ENCODE peak calls at places on chromosomes 13 and 19, in five cellular contexts. U, S, M, G and Q are unnamed samples.

GRCh38 chr13:48826039-48826438 is 149.7 kb upstream of the FNDC3A start:
- DNase-seq in G (no peak), M (no peak), S (no peak), U (no peak), Q (no peak)

GRCh38 chr19:582497-583197 is 7.0 kb upstream of the HCN2 start:
- DNase-seq in S (no peak), U (no peak), M (no peak), G (no peak), Q (no peak)

GRCh38 chr19:6261883-6262282 is 17.9 kb downstream of the MLLT1 start:
- DNase-seq in S (no peak), M (no peak), G (no peak), U (no peak), Q (no peak)

GRCh38 chr19:36254848-36255247 is 39.9 kb downstream of the ZNF146 start:
- DNase-seq in M (no peak), U (no peak), G (no peak), S (no peak), Q (no peak)

GRCh38 chr19:6777434-6777833 is 4.9 kb downstream of the VAV1 start:
- DNase-seq in S (no peak), G (no peak), M (no peak), U (no peak), Q (no peak)

GRCh38 chr19:38023661-38024574 is 116.9 kb downstream of the SIPA1L3 start:
- DNase-seq in U (no peak), M (no peak), G (no peak), S (no peak), Q (no peak)

GRCh38 chr13:112892759-112893569 is 76.0 kb upstream of the MCF2L start:
- DNase-seq in S (peak; percentile 78), M (peak; percentile 46), G (no peak), U (no peak), Q (no peak)

GRCh38 chr13:98265669-98266551 is 88.8 kb upstream of the RNF113B start:
- DNase-seq in S (peak; percentile 78), G (no peak), M (no peak), U (no peak), Q (peak; percentile 65)

GRCh38 chr19:42207767-42208259 is 9.7 kb downstream of the DEDD2 start:
- DNase-seq in M (no peak), U (no peak), S (no peak), G (peak; percentile 69), Q (no peak)

GRCh38 chr13:113796948-113797676 is 38.1 kb downstream of the TMEM255B start:
- DNase-seq in U (no peak), G (no peak), M (no peak), S (peak; percentile 50), Q (no peak)

GRCh38 chr13:99566125-99567083 is 65.1 kb downstream of the TM9SF2 start:
- DNase-seq in M (no peak), S (peak; percentile 57), G (no peak), U (no peak), Q (no peak)

GRCh38 chr13:113077566-113077952 is 28.0 kb upstream of the F7 start:
- DNase-seq in U (no peak), G (no peak), S (peak; percentile 31), M (no peak), Q (no peak)

GRCh38 chr13:111394211-111394922 is 73.9 kb downstream of the TEX29 start:
- DNase-seq in M (no peak), S (no peak), G (no peak), U (no peak), Q (no peak)

GRCh38 chr13:53201454-53202225 is 173.0 kb downstream of the OLFM4 start:
- DNase-seq in S (peak; percentile 80), U (no peak), G (no peak), M (peak; percentile 77), Q (no peak)

GRCh38 chr13:99743079-99743478 is 228.5 kb downstream of the ZIC5 start:
- DNase-seq in G (no peak), S (no peak), U (no peak), M (peak; percentile 75), Q (no peak)

GRCh38 chr13:59734393-59734792 is 429.3 kb downstream of the DIAPH3 start:
- DNase-seq in M (peak; percentile 44), S (no peak), G (no peak), U (no peak), Q (no peak)

GRCh38 chr19:38684078-38684861 is 36.8 kb downstream of the ACTN4 start:
- DNase-seq in S (no peak), U (peak; percentile 49), M (no peak), G (peak; percentile 88), Q (peak; percentile 38)

GRCh38 chr13:75480691-75481175 is 1.2 kb downstream of the TBC1D4 start:
- DNase-seq in G (peak; percentile 87), S (peak; percentile 81), U (peak; percentile 1), M (peak; percentile 65), Q (peak; percentile 69)

GRCh38 chr13:99357149-99357596 is 50.0 kb upstream of the GPR183 start:
- DNase-seq in G (peak; percentile 48), M (no peak), S (no peak), U (peak; percentile 41), Q (no peak)

GRCh38 chr13:25046985-25047660 is 48.8 kb upstream of the PABPC3 start:
- DNase-seq in G (no peak), S (no peak), M (peak; percentile 83), U (no peak), Q (no peak)

GRCh38 chr13:66577358-66577757 is 652.8 kb downstream of the PCDH9 start:
- DNase-seq in S (no peak), U (no peak), G (no peak), M (no peak), Q (no peak)
- H3K36me3 ChIP-seq in S (no peaks in the 10 kb centered on the region), U (no peaks in the 10 kb centered on the region), G (no peaks in the 10 kb centered on the region), M (no peaks in the 10 kb centered on the region), Q (no peaks in the 10 kb centered on the region)

DNA sequence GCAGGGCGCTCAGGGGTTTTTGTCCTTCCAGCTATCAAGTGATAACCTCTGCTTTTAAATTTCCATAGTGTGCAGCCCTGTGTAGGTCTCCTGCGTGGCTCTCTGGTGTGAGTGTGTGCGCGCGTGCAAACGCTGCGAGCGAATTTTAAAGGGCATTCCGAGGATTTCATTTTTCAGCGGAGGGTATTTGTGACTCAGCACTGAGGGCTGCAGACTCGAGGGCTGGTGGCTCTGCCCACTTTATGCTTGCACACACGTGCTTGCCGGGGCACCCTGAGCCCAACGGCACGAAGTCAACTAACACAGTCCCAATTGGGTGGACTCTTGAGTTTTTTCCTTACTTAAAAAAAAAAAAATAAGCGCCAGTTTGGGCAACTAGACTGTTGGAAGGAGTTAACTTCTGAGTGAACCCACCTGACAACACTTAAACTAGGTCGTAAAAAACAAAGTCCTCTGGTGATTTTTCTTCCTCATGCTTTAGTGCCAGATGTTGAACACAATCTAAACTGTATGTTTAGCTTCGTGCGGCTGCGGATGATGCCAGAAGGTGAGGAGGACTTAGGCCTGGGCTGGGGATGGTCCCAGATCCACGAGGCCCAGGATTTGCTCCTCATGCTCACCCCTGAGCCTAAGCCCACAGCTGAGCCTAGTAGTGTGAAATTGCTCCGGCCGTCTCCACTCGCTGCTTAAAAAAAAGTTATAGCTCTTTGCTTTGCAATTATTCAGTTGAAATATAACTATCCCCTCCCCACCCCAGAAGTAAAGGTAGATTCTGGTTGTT is 2.1 kb downstream of the FGF9 start:
- DNase-seq in M (peak; percentile 20), S (no peak), U (no peak), G (no peak), Q (no peak)
- H3K4me1 ChIP-seq in M (peaks cover 29% of the 10 kb centered on the region), S (no peaks in the 10 kb centered on the region), U (peaks cover 38% of the 10 kb centered on the region), G (no peaks in the 10 kb centered on the region), Q (no peaks in the 10 kb centered on the region)

DNA sequence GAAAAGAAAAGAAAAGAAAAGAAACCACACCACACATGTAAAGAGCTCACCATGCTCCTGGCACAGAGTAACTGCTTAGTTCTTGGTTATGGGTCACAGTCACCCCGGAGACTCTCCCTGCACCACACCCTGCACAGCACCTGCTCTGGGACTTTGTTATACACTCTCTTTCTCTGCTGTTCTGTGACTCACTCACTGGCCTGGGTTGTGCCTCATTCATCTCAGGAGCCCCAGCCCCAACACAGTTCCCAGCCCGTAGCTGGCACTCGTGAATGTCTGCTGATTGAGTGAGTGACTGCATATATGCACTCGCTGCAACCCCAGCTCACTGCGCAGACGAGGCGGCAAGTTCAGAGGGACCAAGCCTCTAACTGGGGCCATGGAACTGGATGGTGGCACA is 22.9 kb upstream of the ZNF507 start:
- DNase-seq in G (peak; percentile 46), S (no peak), U (no peak), M (no peak), Q (peak; percentile 24)
- H3K9me3 ChIP-seq in G (no peaks in the 10 kb centered on the region), S (no peaks in the 10 kb centered on the region), U (no peaks in the 10 kb centered on the region), M (no peaks in the 10 kb centered on the region), Q (no peaks in the 10 kb centered on the region)

GRCh38 chr19:16421982-16422381 is 49.8 kb downstream of the EPS15L1 start:
- DNase-seq in U (no peak), S (no peak), M (no peak), G (no peak), Q (no peak)

GRCh38 chr19:16428372-16429036 is 43.3 kb downstream of the EPS15L1 start:
- DNase-seq in S (no peak), U (no peak), G (no peak), M (no peak), Q (no peak)

GRCh38 chr19:16423891-16424290 is 47.9 kb downstream of the EPS15L1 start:
- DNase-seq in G (no peak), S (no peak), U (no peak), M (no peak), Q (no peak)

GRCh38 chr19:16425993-16426392 is 45.8 kb downstream of the EPS15L1 start:
- DNase-seq in S (no peak), G (no peak), U (no peak), M (no peak), Q (no peak)

GRCh38 chr19:16425019-16425418 is 46.8 kb downstream of the EPS15L1 start:
- DNase-seq in S (no peak), U (no peak), G (no peak), M (no peak), Q (no peak)
- H3K36me3 ChIP-seq in S (no peaks in the 10 kb centered on the region), U (peaks cover 14% of the 10 kb centered on the region), G (peaks cover 34% of the 10 kb centered on the region), M (no peaks in the 10 kb centered on the region), Q (peaks cover 29% of the 10 kb centered on the region)

GRCh38 chr19:2053601-2054389 is 2.8 kb upstream of the MKNK2 start:
- DNase-seq in M (no peak), U (no peak), S (peak; percentile 90), G (no peak), Q (no peak)
- H3K4me1 ChIP-seq in M (peaks cover 10% of the 10 kb centered on the region), U (peaks cover 65% of the 10 kb centered on the region), S (peaks cover 18% of the 10 kb centered on the region), G (peaks cover 27% of the 10 kb centered on the region), Q (no peaks in the 10 kb centered on the region)

GRCh38 chr19:23778566-23778965 is 19.9 kb upstream of the ZNF681 start:
- DNase-seq in U (no peak), S (no peak), M (no peak), G (no peak), Q (no peak)
- H3K9me3 ChIP-seq in U (no peaks in the 10 kb centered on the region), S (no peaks in the 10 kb centered on the region), M (no peaks in the 10 kb centered on the region), G (peaks cover 6% of the 10 kb centered on the region), Q (no peaks in the 10 kb centered on the region)